ENCODE peak calls at places on chromosome 11, in five cellular contexts. One of them, this sample, is unnamed.

GRCh38 chr11:119166368-119167076 is 2.0 kb upstream of the NLRX1 start:
- DNase-seq in H9: no peak
- DNase-seq in neuronal stem cell: no peak
- DNase-seq in H1: no peak
- DNase-seq in IMR-90: peak
- DNase-seq in this sample: peak

GRCh38 chr11:78417175-78417887 is at the start of gene GAB2:
- DNase-seq in IMR-90: no peak
- DNase-seq in neuronal stem cell: no peak
- DNase-seq in H1: peak
- DNase-seq in H9: peak
- DNase-seq in this sample: no peak

GRCh38 chr11:77090373-77091111 is 12.1 kb upstream of the OMP start:
- DNase-seq in H9: no peak
- DNase-seq in H1: no peak
- DNase-seq in IMR-90: no peak
- DNase-seq in neuronal stem cell: no peak
- DNase-seq in this sample: no peak

GRCh38 chr11:119684361-119685072 is 44.5 kb downstream of the NECTIN1 start:
- DNase-seq in neuronal stem cell: no peak
- DNase-seq in H9: no peak
- DNase-seq in H1: no peak
- DNase-seq in IMR-90: peak
- DNase-seq in this sample: peak

GRCh38 chr11:99366476-99366992 is 345.8 kb downstream of the CNTN5 start:
- DNase-seq in neuronal stem cell: no peak
- DNase-seq in H9: no peak
- DNase-seq in H1: no peak
- DNase-seq in IMR-90: no peak
- DNase-seq in this sample: no peak

GRCh38 chr11:124638500-124638899 is 15.8 kb downstream of the TBRG1 start:
- DNase-seq in neuronal stem cell: no peak
- DNase-seq in H9: no peak
- DNase-seq in IMR-90: no peak
- DNase-seq in H1: no peak
- DNase-seq in this sample: no peak

GRCh38 chr11:55967914-55968313 is 1.8 kb downstream of the OR10AG1 start:
- DNase-seq in H9: no peak
- DNase-seq in neuronal stem cell: no peak
- DNase-seq in H1: no peak
- DNase-seq in IMR-90: no peak
- DNase-seq in this sample: no peak

GRCh38 chr11:40170076-40170475 is 1289.4 kb downstream of the LRRC4C start:
- DNase-seq in neuronal stem cell: no peak
- DNase-seq in IMR-90: no peak
- DNase-seq in H9: no peak
- DNase-seq in H1: no peak
- DNase-seq in this sample: no peak

GRCh38 chr11:66749091-66749490 is 20.1 kb upstream of the SPTBN2 start:
- DNase-seq in H1: no peak
- DNase-seq in H9: no peak
- DNase-seq in IMR-90: no peak
- DNase-seq in neuronal stem cell: no peak
- DNase-seq in this sample: no peak

GRCh38 chr11:113504586-113504985 is 29.4 kb upstream of the DRD2 start:
- DNase-seq in neuronal stem cell: no peak
- DNase-seq in H9: no peak
- DNase-seq in H1: no peak
- DNase-seq in IMR-90: no peak
- DNase-seq in this sample: no peak

GRCh38 chr11:36452987-36453386 is 57.1 kb downstream of the TRAF6 start:
- DNase-seq in IMR-90: no peak
- DNase-seq in H9: no peak
- DNase-seq in H1: no peak
- DNase-seq in neuronal stem cell: no peak
- DNase-seq in this sample: no peak

GRCh38 chr11:86978756-86979608 is 23.8 kb upstream of the FZD4 start:
- DNase-seq in neuronal stem cell: no peak
- DNase-seq in IMR-90: peak
- DNase-seq in H1: no peak
- DNase-seq in H9: no peak
- DNase-seq in this sample: peak

GRCh38 chr11:13297917-13298356 is 20.3 kb downstream of the BMAL1 start:
- DNase-seq in neuronal stem cell: no peak
- DNase-seq in IMR-90: no peak
- DNase-seq in H1: no peak
- DNase-seq in H9: no peak
- DNase-seq in this sample: peak

GRCh38 chr11:75673977-75674582 is 5.2 kb upstream of the MAP6 start:
- DNase-seq in H1: no peak
- DNase-seq in IMR-90: peak
- DNase-seq in neuronal stem cell: no peak
- DNase-seq in H9: no peak
- DNase-seq in this sample: peak

DNA sequence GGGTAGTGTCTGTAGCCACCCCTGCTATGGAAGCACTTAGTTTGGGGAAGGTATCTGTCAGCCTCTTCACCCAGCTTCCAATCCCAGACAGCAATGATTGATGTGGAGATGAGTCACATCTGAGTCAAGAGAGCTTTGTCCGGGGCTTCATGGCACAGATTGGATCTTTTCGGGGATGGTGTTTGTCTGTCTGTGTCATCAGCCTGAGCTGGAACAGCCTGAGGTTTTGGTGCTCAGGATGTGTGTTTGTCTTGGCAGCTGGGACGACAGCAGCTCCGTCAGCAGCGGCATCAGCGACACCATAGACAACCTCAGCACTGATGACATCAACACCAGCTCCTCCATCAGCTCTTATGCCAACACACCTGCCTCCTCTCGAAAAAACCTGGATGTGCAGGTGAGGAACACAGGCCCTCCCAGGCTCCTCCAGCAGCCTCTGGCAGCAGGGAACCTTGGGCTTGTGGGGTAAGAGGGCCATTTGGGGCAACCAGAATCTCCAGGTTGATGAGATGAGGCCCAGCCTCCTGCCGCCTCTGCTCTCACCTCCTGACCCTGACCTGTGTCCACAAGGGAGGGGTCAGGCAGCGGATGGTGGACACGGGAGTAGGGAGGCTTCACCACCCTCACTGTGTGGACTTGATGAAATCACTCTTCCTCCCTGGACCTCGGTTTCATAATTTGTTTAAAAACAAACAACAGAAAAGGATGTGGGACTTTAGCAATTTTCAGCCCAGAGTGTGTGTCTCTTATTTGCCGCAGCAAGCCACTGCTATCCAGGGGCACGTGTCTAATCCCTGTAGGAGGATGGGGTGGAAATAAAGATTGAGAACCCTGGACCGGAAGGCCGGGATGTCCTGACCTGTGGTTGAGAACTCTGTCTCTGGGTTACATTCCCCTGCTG is 124.3 kb downstream of the DBX1 start:
- DNase-seq in H9: no peak
- DNase-seq in H1: no peak
- DNase-seq in neuronal stem cell: no peak
- DNase-seq in IMR-90: peak
- DNase-seq in this sample: peak
- H3K14ac ChIP-seq in H9: no peak
- H3K14ac ChIP-seq in H1: no peak
- H3K14ac ChIP-seq in neuronal stem cell: peak
- H3K14ac ChIP-seq in IMR-90: no peak
- H3K14ac ChIP-seq in this sample: no peak

GRCh38 chr11:93117578-93117964 is 80.2 kb downstream of the SLC36A4 start:
- DNase-seq in H1: no peak
- DNase-seq in H9: no peak
- DNase-seq in neuronal stem cell: no peak
- DNase-seq in IMR-90: no peak
- DNase-seq in this sample: no peak

GRCh38 chr11:93116641-93117577 is 80.9 kb downstream of the SLC36A4 start:
- DNase-seq in neuronal stem cell: no peak
- DNase-seq in H1: peak
- DNase-seq in H9: peak
- DNase-seq in IMR-90: peak
- DNase-seq in this sample: no peak

DNA sequence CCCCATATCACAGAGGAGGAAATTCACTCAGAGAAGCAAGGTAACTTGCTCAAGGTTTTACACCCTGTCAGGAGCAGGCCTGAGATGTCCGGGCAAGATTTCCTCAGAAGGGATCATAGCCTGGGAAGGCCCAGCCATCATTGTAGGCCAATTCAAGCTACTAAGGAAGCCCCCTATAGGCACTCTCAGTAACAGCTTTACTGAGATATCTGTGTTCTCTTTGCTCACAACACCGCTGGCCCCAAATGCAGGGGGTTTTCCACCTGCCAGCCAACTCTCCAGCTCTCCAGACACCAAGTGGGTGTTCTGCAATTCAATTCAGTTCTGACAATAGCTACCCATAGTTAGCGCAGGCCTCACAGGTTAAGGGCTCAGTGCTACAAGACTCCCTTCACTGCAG is 84.0 kb downstream of the SLC36A4 start:
- DNase-seq in neuronal stem cell: no peak
- DNase-seq in H9: peak
- DNase-seq in H1: peak
- DNase-seq in IMR-90: no peak
- DNase-seq in this sample: no peak
- H2BK15ac ChIP-seq in neuronal stem cell: no peak
- H2BK15ac ChIP-seq in H9: no peak
- H2BK15ac ChIP-seq in H1: peak
- H2BK15ac ChIP-seq in IMR-90: no peak
- H2BK15ac ChIP-seq in this sample: no peak

GRCh38 chr11:74168838-74169237 is 2.0 kb downstream of the C2CD3 start:
- DNase-seq in neuronal stem cell: no peak
- DNase-seq in H9: no peak
- DNase-seq in H1: no peak
- DNase-seq in IMR-90: no peak
- DNase-seq in this sample: no peak

GRCh38 chr11:74175923-74176322 is 4.8 kb downstream of the PPME1 start:
- DNase-seq in H9: no peak
- DNase-seq in neuronal stem cell: no peak
- DNase-seq in IMR-90: no peak
- DNase-seq in H1: no peak
- DNase-seq in this sample: no peak

GRCh38 chr11:74171630-74172465 is 759 bp downstream of the PPME1 start:
- DNase-seq in H9: no peak
- DNase-seq in neuronal stem cell: no peak
- DNase-seq in IMR-90: no peak
- DNase-seq in H1: no peak
- DNase-seq in this sample: peak

GRCh38 chr11:74169736-74170458 is 905 bp downstream of the C2CD3 start:
- DNase-seq in IMR-90: no peak
- DNase-seq in H1: no peak
- DNase-seq in neuronal stem cell: no peak
- DNase-seq in H9: no peak
- DNase-seq in this sample: peak

GRCh38 chr11:74170694-74171629 is at the start of the genes C2CD3 and PPME1:
- DNase-seq in IMR-90: peak
- DNase-seq in neuronal stem cell: peak
- DNase-seq in H9: peak
- DNase-seq in H1: peak
- DNase-seq in this sample: peak
- H3K14ac ChIP-seq in IMR-90: peak
- H3K14ac ChIP-seq in neuronal stem cell: peak
- H3K14ac ChIP-seq in H9: peak
- H3K14ac ChIP-seq in H1: no peak
- H3K14ac ChIP-seq in this sample: no peak

GRCh38 chr11:65651589-65652510 is 10.9 kb downstream of the RELA start:
- DNase-seq in H9: no peak
- DNase-seq in H1: no peak
- DNase-seq in neuronal stem cell: no peak
- DNase-seq in IMR-90: peak
- DNase-seq in this sample: peak

GRCh38 chr11:65655570-65656332 is 7.0 kb downstream of the RELA start:
- DNase-seq in H9: no peak
- DNase-seq in IMR-90: no peak
- DNase-seq in H1: no peak
- DNase-seq in neuronal stem cell: no peak
- DNase-seq in this sample: no peak

GRCh38 chr11:65652511-65653228 is 10.0 kb downstream of the RELA start:
- DNase-seq in neuronal stem cell: peak
- DNase-seq in IMR-90: peak
- DNase-seq in H9: peak
- DNase-seq in H1: peak
- DNase-seq in this sample: peak

GRCh38 chr11:65654375-65655349 is 8.1 kb downstream of the RELA start:
- DNase-seq in neuronal stem cell: no peak
- DNase-seq in H1: no peak
- DNase-seq in H9: no peak
- DNase-seq in IMR-90: no peak
- DNase-seq in this sample: no peak

DNA sequence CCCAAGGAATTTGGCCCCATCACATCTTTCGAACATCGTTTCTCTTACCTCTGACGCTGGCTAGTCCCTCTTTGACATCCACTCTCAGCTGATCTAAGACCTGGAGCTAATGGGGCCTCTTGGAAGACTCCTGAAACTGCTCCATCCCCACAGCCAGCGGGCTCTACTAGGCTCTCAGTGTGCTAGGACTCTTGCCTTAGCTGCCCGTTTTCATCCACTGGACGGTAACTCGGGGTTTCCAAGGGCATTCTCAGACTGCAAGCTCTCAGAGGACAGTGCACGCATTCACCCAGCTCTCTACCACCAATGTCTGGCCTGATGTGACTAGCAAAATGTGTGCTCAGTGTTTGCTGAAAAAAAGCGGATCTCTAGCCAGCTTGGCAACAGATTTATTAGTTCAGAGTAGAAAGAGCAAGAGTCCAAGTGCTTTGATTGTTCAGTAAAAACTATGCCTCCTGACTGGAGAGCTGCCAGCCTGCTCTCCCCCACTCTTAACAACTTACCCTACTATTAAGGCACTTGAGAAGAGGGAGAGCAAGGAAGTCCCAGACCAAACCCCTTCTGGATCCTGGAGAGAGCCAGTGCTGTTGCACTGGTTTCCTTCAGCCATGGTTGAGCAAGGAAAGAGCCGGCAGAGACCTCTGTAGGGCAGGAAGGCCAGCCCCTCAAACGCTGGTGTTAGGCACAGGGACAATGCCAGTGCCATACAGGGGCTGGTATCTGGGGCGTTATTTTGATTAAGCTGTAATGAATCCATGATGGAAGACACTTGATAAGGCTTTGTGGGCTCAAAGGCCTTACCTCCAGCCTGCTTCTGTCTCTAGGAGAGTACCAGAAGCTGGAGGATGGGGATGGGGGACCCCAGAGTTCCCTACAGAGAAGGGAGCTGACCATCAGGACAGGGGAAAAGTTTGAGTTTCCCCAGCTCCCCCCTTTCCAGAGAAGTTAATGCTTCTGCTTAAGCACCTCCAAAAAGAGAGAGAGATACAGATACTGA is 9.2 kb downstream of the RELA start:
- DNase-seq in neuronal stem cell: no peak
- DNase-seq in H9: no peak
- DNase-seq in IMR-90: no peak
- DNase-seq in H1: no peak
- DNase-seq in this sample: no peak
- H2BK15ac ChIP-seq in neuronal stem cell: no peak
- H2BK15ac ChIP-seq in H9: no peak
- H2BK15ac ChIP-seq in IMR-90: peak
- H2BK15ac ChIP-seq in H1: peak
- H2BK15ac ChIP-seq in this sample: peak

GRCh38 chr11:29809121-29809520 is 207.7 kb downstream of the KCNA4 start:
- DNase-seq in IMR-90: no peak
- DNase-seq in neuronal stem cell: no peak
- DNase-seq in H9: no peak
- DNase-seq in H1: no peak
- DNase-seq in this sample: no peak
- H3K14ac ChIP-seq in IMR-90: no peak
- H3K14ac ChIP-seq in neuronal stem cell: no peak
- H3K14ac ChIP-seq in H9: no peak
- H3K14ac ChIP-seq in H1: no peak
- H3K14ac ChIP-seq in this sample: no peak

This sample was measured in mesenchymal stem cell.